ENCODE peak calls at places on chromosomes 16 and 17, in four cellular contexts. S, Z, W and P are unnamed samples.

GRCh38 chr17:77279448-77280303 is 138.9 kb downstream of the SEC14L1 start:
- DNase-seq in W (no peak), S (no peak), Z (no peak), P (no peak)

GRCh38 chr16:24906199-24906808 is 60.5 kb downstream of the SLC5A11 start:
- DNase-seq in S (no peak), Z (no peak), W (no peak), P (no peak)

GRCh38 chr16:637081-638018 is 1.2 kb upstream of the METTL26 start:
- DNase-seq in Z (peak; percentile 98), W (peak; percentile 96), S (peak; percentile 95), P (peak; percentile 93)

GRCh38 chr17:48382989-48383388 is 47.0 kb downstream of the SKAP1 start:
- DNase-seq in S (no peak), W (no peak), Z (no peak), P (no peak)

GRCh38 chr17:79944821-79945391 is 90.8 kb downstream of the TBC1D16 start:
- DNase-seq in Z (no peak), S (peak; percentile 87), W (no peak), P (no peak)

GRCh38 chr16:12127244-12127643 is 150.7 kb downstream of the SNX29 start:
- DNase-seq in Z (no peak), S (no peak), W (no peak), P (no peak)

GRCh38 chr16:83952940-83953795 is at the start of gene OSGIN1:
- DNase-seq in W (peak; percentile 59), Z (peak; percentile 75), S (peak; percentile 96), P (no peak)

GRCh38 chr16:75105306-75106061 is 11.1 kb downstream of the LDHD start:
- DNase-seq in Z (no peak), W (no peak), S (no peak), P (no peak)

GRCh38 chr17:1606352-1606985 is 22.2 kb downstream of the SLC43A2 start:
- DNase-seq in S (no peak), Z (no peak), W (peak; percentile 30), P (no peak)